ENCODE peak calls at places on chromosomes 3 and 15, in four cellular contexts. Q, R, O and J are unnamed samples.

GRCh38 chr3:186380622-186381380 is 18.8 kb upstream of the DGKG start:
- DNase-seq in O (no peak), Q (no peak), R (no peak), J (no peak)

GRCh38 chr3:133972156-133972555 is 57.6 kb downstream of the SLCO2A1 start:
- DNase-seq in Q (no peak), O (no peak), R (no peak), J (no peak)

GRCh38 chr3:28677581-28677980 is 329.0 kb upstream of the AZI2 start:
- DNase-seq in O (no peak), Q (no peak), R (no peak), J (peak; percentile 59)

GRCh38 chr3:127674793-127675189 is 2.0 kb downstream of the ABTB1 start:
- DNase-seq in Q (peak; percentile 21), O (no peak), R (no peak), J (peak; percentile 47)

GRCh38 chr3:135752851-135753250 is 212.7 kb upstream of the PPP2R3A start:
- DNase-seq in O (no peak), Q (no peak), R (no peak), J (no peak)

GRCh38 chr3:157129782-157130137 is 30.2 kb downstream of the CCNL1 start:
- DNase-seq in Q (no peak), O (peak; percentile 23), R (no peak), J (no peak)

GRCh38 chr3:58884457-58884856 is 165.4 kb downstream of the CFAP20DC start:
- DNase-seq in O (no peak), Q (no peak), R (no peak), J (no peak)

GRCh38 chr15:50218291-50218690 is 36.3 kb downstream of the SLC27A2 start:
- DNase-seq in O (no peak), Q (no peak), R (no peak), J (no peak)

GRCh38 chr3:182755308-182756106 is 37.8 kb upstream of the ATP11B start:
- DNase-seq in O (no peak), Q (no peak), R (no peak), J (no peak)

GRCh38 chr15:73924258-73924921 is 1.9 kb upstream of the LOXL1 start:
- DNase-seq in Q (peak; percentile 56), R (no peak), O (peak; percentile 58), J (peak; percentile 77)

GRCh38 chr3:103184772-103185171 is 750.0 kb downstream of the ZPLD1 start:
- DNase-seq in Q (no peak), O (no peak), R (no peak), J (no peak)

GRCh38 chr3:112755845-112756671 is 90.6 kb downstream of the CD200R1L start:
- DNase-seq in Q (no peak), O (no peak), R (no peak), J (no peak)

GRCh38 chr15:65773386-65774111 is 18.5 kb downstream of the DENND4A start:
- DNase-seq in Q (no peak), O (no peak), R (no peak), J (no peak)

GRCh38 chr3:50347187-50347813 is 1.8 kb upstream of the ZMYND10 start:
- DNase-seq in R (peak; percentile 60), Q (peak; percentile 76), O (peak; percentile 78), J (peak; percentile 72)

GRCh38 chr15:49877871-49878511 is 241.0 kb downstream of the ATP8B4 start:
- DNase-seq in O (peak; percentile 68), Q (no peak), R (no peak), J (no peak)

GRCh38 chr3:42042747-42043115 is 48.4 kb upstream of the TRAK1 start:
- DNase-seq in Q (no peak), O (no peak), R (no peak), J (no peak)

GRCh38 chr15:58994906-58995453 is 7.5 kb downstream of the RNF111 start:
- DNase-seq in O (no peak), R (no peak), Q (no peak), J (no peak)

GRCh38 chr3:165225604-165226003 is 29.4 kb upstream of the SLITRK3 start:
- DNase-seq in R (no peak), O (no peak), Q (no peak), J (no peak)

GRCh38 chr15:28094732-28095521 is 4.2 kb downstream of the OCA2 start:
- DNase-seq in O (no peak), Q (no peak), R (peak; percentile 41), J (peak; percentile 58)

GRCh38 chr3:65425880-65426279 is 612.8 kb downstream of the MAGI1 start:
- DNase-seq in R (no peak), O (no peak), Q (no peak), J (no peak)

GRCh38 chr3:58646503-58646902 is 20.1 kb downstream of the FAM3D start:
- DNase-seq in Q (no peak), O (no peak), R (no peak), J (no peak)

GRCh38 chr3:8780279-8780678 is 10.9 kb upstream of the OXTR start:
- DNase-seq in Q (no peak), O (no peak), R (no peak), J (no peak)

GRCh38 chr15:25810631-25811077 is 52.5 kb downstream of the ATP10A start:
- DNase-seq in Q (no peak), R (no peak), O (no peak), J (no peak)

GRCh38 chr15:25812845-25813244 is 50.3 kb downstream of the ATP10A start:
- DNase-seq in Q (no peak), R (no peak), O (no peak), J (no peak)

GRCh38 chr15:25812073-25812472 is 51.1 kb downstream of the ATP10A start:
- DNase-seq in Q (no peak), O (no peak), R (no peak), J (no peak)

GRCh38 chr15:25810154-25810553 is 53.0 kb downstream of the ATP10A start:
- DNase-seq in O (no peak), R (no peak), Q (no peak), J (no peak)

GRCh38 chr15:25811481-25811906 is 51.6 kb downstream of the ATP10A start:
- DNase-seq in R (no peak), O (no peak), Q (no peak), J (no peak)
- H3K4me3 ChIP-seq in R (peak overlapping the region; percentile 27), O (no peak overlapping the region), Q (no peak overlapping the region), J (no peak overlapping the region)

GRCh38 chr15:70585707-70586034 is 177.7 kb downstream of the UACA start:
- DNase-seq in O (no peak), R (no peak), Q (no peak), J (no peak)
- H3K27ac ChIP-seq in O (no peak overlapping the region), R (no peak overlapping the region), Q (no peak overlapping the region), J (no peak overlapping the region)

DNA sequence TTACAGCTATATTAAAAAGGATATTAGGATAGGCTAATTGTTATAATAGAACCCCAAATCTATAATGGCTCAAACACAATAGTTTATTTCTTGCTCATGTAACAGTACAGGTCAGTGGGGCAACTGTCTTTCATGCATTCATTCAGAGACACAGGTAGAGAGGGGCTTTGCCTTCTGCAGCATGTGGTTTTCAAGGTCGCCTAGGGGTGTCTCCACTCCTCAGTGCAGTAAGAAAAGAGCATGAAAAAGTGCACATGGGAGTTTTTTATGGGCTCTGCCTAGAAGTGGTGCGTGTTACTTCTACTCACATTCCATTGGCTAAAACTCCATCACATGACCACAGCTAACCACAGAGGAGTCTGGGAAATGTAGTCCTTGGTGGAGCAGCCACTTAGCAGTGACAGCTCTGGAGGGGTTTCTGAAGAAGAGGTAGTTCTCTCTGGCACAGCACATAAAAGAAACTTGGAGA is 1.8 kb downstream of the ZBTB38 start:
- DNase-seq in O (peak; percentile 48), R (peak; percentile 15), Q (peak; percentile 58), J (peak; percentile 74)
- H3K4me3 ChIP-seq in O (no peak overlapping the region), R (no peak overlapping the region), Q (no peak overlapping the region), J (no peak overlapping the region)

GRCh38 chr3:30372837-30373236 is 233.6 kb upstream of the TGFBR2 start:
- DNase-seq in O (no peak), R (no peak), Q (no peak), J (no peak)
- H3K27ac ChIP-seq in O (no peak overlapping the region), R (no peak overlapping the region), Q (no peak overlapping the region), J (peak overlapping the region; percentile 68)

DNA sequence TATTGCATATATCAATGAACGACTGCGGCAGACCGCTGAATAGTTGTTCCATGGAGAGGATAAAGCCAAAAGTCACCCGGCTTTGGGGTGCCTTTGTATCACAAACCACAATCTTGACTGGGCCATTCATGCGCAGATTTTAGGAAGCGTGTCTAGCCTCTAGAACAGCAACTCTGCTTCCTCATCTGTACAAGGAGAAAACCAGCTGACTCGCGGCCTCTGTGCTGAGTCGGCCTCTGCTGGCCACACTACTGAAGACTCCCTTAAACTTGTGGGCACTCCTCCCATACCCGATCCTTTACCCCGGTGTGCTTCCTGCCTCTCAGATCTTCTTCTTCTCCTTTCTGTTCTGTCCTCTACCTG is 872 bp downstream of the DLEC1 start:
- DNase-seq in R (peak; percentile 45), O (peak; percentile 48), Q (peak; percentile 52), J (peak; percentile 89)
- H3K4me3 ChIP-seq in R (peak overlapping the region; percentile 65), O (peak overlapping the region; percentile 47), Q (peak overlapping the region; percentile 42), J (peak overlapping the region; percentile 59)

DNA sequence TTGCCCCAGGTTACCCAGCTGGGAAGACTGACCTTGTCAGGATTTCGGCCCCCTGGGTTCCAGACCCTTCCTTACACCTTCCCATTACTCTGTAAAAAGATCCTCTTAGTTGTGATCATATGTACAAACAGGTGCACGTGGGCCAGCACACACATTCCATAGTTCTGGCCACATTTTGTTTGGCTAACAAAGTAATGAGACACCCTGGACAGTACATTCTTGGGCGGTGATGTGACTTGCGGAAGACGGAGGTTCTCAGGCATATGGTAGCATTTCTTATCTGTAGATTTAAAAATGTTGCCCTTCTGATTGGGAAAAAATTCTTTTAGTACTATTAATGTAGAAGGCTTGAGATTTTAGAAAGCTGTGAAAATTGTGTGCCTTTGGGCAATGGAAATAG is 205.6 kb upstream of the UBE2E1 start:
- DNase-seq in R (no peak), O (no peak), Q (no peak), J (no peak)
- H3K27ac ChIP-seq in R (no peak overlapping the region), O (no peak overlapping the region), Q (no peak overlapping the region), J (no peak overlapping the region)

GRCh38 chr3:116260491-116260890 is 184.8 kb downstream of the LSAMP start:
- DNase-seq in R (no peak), O (no peak), Q (no peak), J (no peak)

GRCh38 chr3:116264546-116265174 is 180.6 kb downstream of the LSAMP start:
- DNase-seq in R (no peak), O (no peak), Q (no peak), J (no peak)

GRCh38 chr3:116256843-116257485 is 188.3 kb downstream of the LSAMP start:
- DNase-seq in O (no peak), Q (no peak), R (no peak), J (no peak)

GRCh38 chr3:116263842-116264545 is 181.3 kb downstream of the LSAMP start:
- DNase-seq in O (no peak), Q (no peak), R (no peak), J (no peak)

GRCh38 chr3:116259984-116260383 is 185.3 kb downstream of the LSAMP start:
- DNase-seq in Q (no peak), O (no peak), R (no peak), J (no peak)
- H3K4me3 ChIP-seq in Q (no peak overlapping the region), O (no peak overlapping the region), R (no peak overlapping the region), J (no peak overlapping the region)

GRCh38 chr3:53519047-53519717 is 24.8 kb downstream of the CACNA1D start:
- DNase-seq in Q (no peak), R (no peak), O (no peak), J (no peak)
- H3K27ac ChIP-seq in Q (no peak overlapping the region), R (no peak overlapping the region), O (peak overlapping the region; percentile 25), J (no peak overlapping the region)

GRCh38 chr3:179526989-179527391 is 35.7 kb upstream of the ACTL6A start:
- DNase-seq in Q (peak; percentile 38), O (peak; percentile 72), R (no peak), J (peak; percentile 71)
- H3K4me3 ChIP-seq in Q (no peak overlapping the region), O (no peak overlapping the region), R (no peak overlapping the region), J (peak overlapping the region; percentile 9)

GRCh38 chr15:30922469-30923311 is 19.0 kb downstream of the FAN1 start:
- DNase-seq in O (no peak), R (no peak), Q (no peak), J (no peak)
- H3K27ac ChIP-seq in O (peak overlapping the region; percentile 42), R (no peak overlapping the region), Q (no peak overlapping the region), J (peak overlapping the region; percentile 78)